ENCODE peak calls at places on chromosomes 5 and 9, in eight cellular contexts. E, O, D, T, G, M, R and H are unnamed samples.

GRCh38 chr5:146744358-146744757 is 134.2 kb downstream of the PPP2R2B start:
- DNase-seq in E (no peak), O (no peak), D (peak), T (no peak), G (peak), M (no peak), R (no peak), H (peak)

GRCh38 chr5:58898006-58898405 is 315.1 kb downstream of the RAB3C start:
- DNase-seq in E (no peak), O (no peak), D (no peak), T (no peak), G (no peak), M (no peak), R (no peak), H (no peak)

GRCh38 chr9:131393622-131394463 is at the start of gene PRRC2B:
- DNase-seq in E (no peak), O (peak), D (no peak), T (peak), G (peak), M (peak), R (no peak), H (peak)

GRCh38 chr9:126223798-126224531 is 102.7 kb upstream of the MVB12B start:
- DNase-seq in E (no peak), O (no peak), D (no peak), T (no peak), G (no peak), M (no peak), R (no peak), H (no peak)

GRCh38 chr5:134240421-134240962 is 14.6 kb upstream of the PPP2CA start:
- DNase-seq in E (no peak), O (no peak), D (peak), T (peak), G (peak), M (no peak), R (peak), H (no peak)

GRCh38 chr5:147332643-147333042 is 97.8 kb downstream of the STK32A start:
- DNase-seq in E (no peak), O (no peak), D (no peak), T (no peak), G (no peak), M (no peak), R (no peak), H (no peak)

GRCh38 chr5:179262126-179262920 is 82.9 kb downstream of the ADAMTS2 start:
- DNase-seq in E (no peak), O (no peak), D (no peak), T (peak), G (no peak), M (no peak), R (no peak), H (no peak)

GRCh38 chr9:96136992-96137665 is 164.8 kb downstream of the HSD17B3 start:
- DNase-seq in E (no peak), O (no peak), D (peak), T (no peak), G (peak), M (no peak), R (peak), H (peak)

GRCh38 chr9:6024035-6024554 is 8.7 kb upstream of the RANBP6 start:
- DNase-seq in E (no peak), O (peak), D (peak), T (no peak), G (no peak), M (no peak), R (no peak), H (no peak)

GRCh38 chr9:73269430-73270101 is 117.9 kb downstream of the ANXA1 start:
- DNase-seq in E (peak), O (peak), D (peak), T (no peak), G (no peak), M (no peak), R (no peak), H (no peak)

GRCh38 chr5:74272831-74273545 is 367.5 kb downstream of the ENC1 start:
- DNase-seq in E (no peak), O (no peak), D (no peak), T (no peak), G (no peak), M (no peak), R (no peak), H (no peak)

GRCh38 chr9:77751341-77752091 is 103.4 kb upstream of the GNA14 start:
- DNase-seq in E (peak), O (peak), D (peak), T (no peak), G (no peak), M (peak), R (peak), H (no peak)

GRCh38 chr5:103617913-103618312 is 55.3 kb upstream of the NUDT12 start:
- DNase-seq in E (no peak), O (no peak), D (no peak), T (no peak), G (no peak), M (no peak), R (no peak), H (no peak)

GRCh38 chr5:172417983-172418630 is 36.2 kb downstream of the SH3PXD2B start:
- DNase-seq in E (no peak), O (no peak), D (peak), T (peak), G (peak), M (peak), R (peak), H (peak)

GRCh38 chr9:94757158-94757557 is 30.7 kb downstream of the AOPEP start:
- DNase-seq in E (no peak), O (no peak), D (peak), T (no peak), G (no peak), M (no peak), R (peak), H (no peak)

GRCh38 chr5:65034029-65034781 is 265.5 kb downstream of the CWC27 start:
- DNase-seq in E (no peak), O (no peak), D (no peak), T (no peak), G (no peak), M (no peak), R (no peak), H (no peak)

GRCh38 chr5:78601622-78602314 is 46.8 kb downstream of the LHFPL2 start:
- DNase-seq in E (no peak), O (no peak), D (no peak), T (no peak), G (no peak), M (no peak), R (no peak), H (no peak)

GRCh38 chr5:107352576-107352975 is 318.2 kb downstream of the EFNA5 start:
- DNase-seq in E (no peak), O (no peak), D (no peak), T (no peak), G (no peak), M (no peak), R (no peak), H (no peak)

DNA sequence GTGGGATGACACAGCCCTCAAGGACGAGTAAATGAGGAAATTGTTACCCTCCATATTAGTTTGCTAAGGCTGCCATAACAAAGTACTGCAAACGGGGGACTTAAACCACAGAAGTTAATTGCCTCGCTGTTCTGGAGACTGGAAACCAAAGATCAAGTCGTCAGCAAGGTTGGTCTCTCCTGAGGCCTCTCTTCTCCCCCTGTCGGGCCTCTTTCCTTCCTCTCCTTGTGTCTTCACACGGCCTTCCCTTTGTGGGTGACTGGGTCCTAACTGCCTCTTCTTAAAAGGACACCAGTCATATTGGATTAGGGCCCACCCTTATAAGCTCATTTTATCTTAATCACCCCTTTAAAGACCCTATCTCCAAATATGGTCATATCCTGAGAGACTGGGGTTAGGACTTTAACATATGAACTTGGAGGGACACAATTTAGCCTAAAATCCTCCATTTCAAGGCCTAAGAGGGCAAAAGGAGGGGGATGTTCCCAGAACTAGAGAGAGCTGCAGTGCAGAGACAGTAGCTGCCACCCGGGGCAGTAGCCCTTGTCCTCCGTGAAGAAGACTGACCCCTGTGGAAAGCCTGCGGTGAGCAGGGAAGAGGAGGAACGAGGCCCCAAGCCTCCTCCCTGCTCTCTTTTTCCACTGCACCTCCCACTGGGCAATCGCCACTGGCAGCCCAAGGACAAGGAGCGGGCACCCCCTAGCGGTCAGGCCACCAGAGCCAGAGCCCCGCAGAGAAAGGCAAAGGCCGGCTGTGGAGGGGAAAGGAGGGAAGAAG is 35.0 kb downstream of the CFAP90 start:
- DNase-seq in E (no peak), O (peak), D (peak), T (peak), G (peak), M (peak), R (peak), H (peak)
- H3K27ac ChIP-seq in E (no peak), O (no peak), D (no peak), T (no peak), G (no peak), M (no peak), R (no peak), H (no peak)

GRCh38 chr9:137487454-137488329 is 28.6 kb upstream of the NSMF start:
- DNase-seq in E (no peak), O (no peak), D (no peak), T (no peak), G (no peak), M (no peak), R (no peak), H (no peak)
- H3K27ac ChIP-seq in E (no peak), O (no peak), D (no peak), T (no peak), G (no peak), M (no peak), R (no peak), H (no peak)

GRCh38 chr5:150582281-150582791 is 58.1 kb upstream of the SYNPO start:
- DNase-seq in E (no peak), O (no peak), D (no peak), T (peak), G (no peak), M (no peak), R (peak), H (no peak)
- H3K27ac ChIP-seq in E (no peak), O (no peak), D (no peak), T (no peak), G (no peak), M (no peak), R (no peak), H (no peak)

GRCh38 chr5:69271376-69271775 is 36.7 kb downstream of the CDK7 start:
- DNase-seq in E (no peak), O (no peak), D (peak), T (no peak), G (no peak), M (no peak), R (no peak), H (no peak)
- H3K27ac ChIP-seq in E (peak), O (peak), D (peak), T (no peak), G (no peak), M (peak), R (peak), H (no peak)

DNA sequence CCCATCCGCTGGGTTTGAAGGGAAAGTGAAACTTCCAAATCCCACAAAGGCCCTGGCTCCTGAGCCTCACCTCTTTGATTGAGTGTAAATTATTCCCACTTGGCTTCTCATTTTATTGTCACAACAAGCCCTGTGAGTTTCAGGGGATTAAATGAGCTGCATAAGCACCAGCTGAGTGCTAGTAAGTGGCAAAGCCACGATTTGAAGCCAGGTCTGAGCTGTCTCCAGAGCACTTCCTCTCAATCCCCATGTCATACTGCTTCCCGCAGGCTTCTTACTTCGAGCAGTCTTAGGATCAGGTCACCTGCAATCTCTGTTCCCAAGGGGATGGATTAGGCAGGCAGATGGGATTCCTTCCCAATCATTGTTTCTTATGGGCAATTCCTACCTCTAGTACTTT is 18.0 kb downstream of the RPS14 start:
- DNase-seq in E (no peak), O (no peak), D (no peak), T (no peak), G (no peak), M (no peak), R (no peak), H (no peak)
- H3K27ac ChIP-seq in E (no peak), O (no peak), D (no peak), T (peak), G (no peak), M (peak), R (no peak), H (peak)